ENCODE peak calls at places on chromosomes 3 and 15, in seven cellular contexts. One of them, this sample, is unnamed.
A peak's percentile ranks its signal among the peaks of the same experiment; 100 is the strongest.

GRCh38 chr3:117898722-117899121 is 1135.9 kb downstream of the IGSF11 start:
- DNase-seq in cardiac muscle cell: peak; percentile 13
- DNase-seq in WERI-Rb-1: no peak
- DNase-seq in tibial artery: no peak
- DNase-seq in tibial nerve: no peak
- DNase-seq in sigmoid colon: no peak
- DNase-seq in heart right ventricle: no peak
- DNase-seq in this sample: no peak

GRCh38 chr3:196127308-196128040 is 45.6 kb upstream of the TFRC start:
- DNase-seq in WERI-Rb-1: no peak
- DNase-seq in tibial artery: no peak
- DNase-seq in cardiac muscle cell: peak; percentile 9
- DNase-seq in heart right ventricle: no peak
- DNase-seq in sigmoid colon: no peak
- DNase-seq in tibial nerve: no peak
- DNase-seq in this sample: no peak

GRCh38 chr15:57079907-57080750 is 161.7 kb downstream of the TCF12 start:
- DNase-seq in tibial artery: no peak
- DNase-seq in cardiac muscle cell: no peak
- DNase-seq in sigmoid colon: no peak
- DNase-seq in heart right ventricle: no peak
- DNase-seq in tibial nerve: no peak
- DNase-seq in WERI-Rb-1: peak; percentile 25
- DNase-seq in this sample: no peak

GRCh38 chr3:194273396-194274310 is 77.5 kb downstream of the CPN2 start:
- DNase-seq in heart right ventricle: no peak
- DNase-seq in WERI-Rb-1: no peak
- DNase-seq in tibial artery: peak; percentile 62
- DNase-seq in sigmoid colon: peak; percentile 69
- DNase-seq in tibial nerve: no peak
- DNase-seq in cardiac muscle cell: no peak
- DNase-seq in this sample: peak; percentile 37

GRCh38 chr3:70249509-70250160 is 62.8 kb downstream of the MDFIC2 start:
- DNase-seq in WERI-Rb-1: no peak
- DNase-seq in tibial nerve: no peak
- DNase-seq in sigmoid colon: no peak
- DNase-seq in heart right ventricle: no peak
- DNase-seq in tibial artery: no peak
- DNase-seq in cardiac muscle cell: peak; percentile 54
- DNase-seq in this sample: no peak

GRCh38 chr15:45157974-45158373 is 28.2 kb downstream of the DUOX1 start:
- DNase-seq in tibial artery: no peak
- DNase-seq in tibial nerve: no peak
- DNase-seq in cardiac muscle cell: peak; percentile 85
- DNase-seq in heart right ventricle: no peak
- DNase-seq in sigmoid colon: no peak
- DNase-seq in WERI-Rb-1: no peak
- DNase-seq in this sample: peak; percentile 91

GRCh38 chr15:67178569-67179210 is 75.8 kb downstream of the AAGAB start:
- DNase-seq in heart right ventricle: no peak
- DNase-seq in cardiac muscle cell: peak; percentile 98
- DNase-seq in sigmoid colon: no peak
- DNase-seq in tibial artery: peak; percentile 19
- DNase-seq in tibial nerve: no peak
- DNase-seq in WERI-Rb-1: no peak
- DNase-seq in this sample: peak; percentile 81

GRCh38 chr3:94098487-94098886 is 35.6 kb downstream of the NSUN3 start:
- DNase-seq in WERI-Rb-1: no peak
- DNase-seq in heart right ventricle: no peak
- DNase-seq in cardiac muscle cell: peak; percentile 84
- DNase-seq in tibial artery: no peak
- DNase-seq in tibial nerve: no peak
- DNase-seq in sigmoid colon: no peak
- DNase-seq in this sample: no peak

GRCh38 chr3:147701195-147701594 is 292.0 kb downstream of the ZIC1 start:
- DNase-seq in heart right ventricle: peak; percentile 5
- DNase-seq in tibial nerve: no peak
- DNase-seq in tibial artery: no peak
- DNase-seq in WERI-Rb-1: no peak
- DNase-seq in cardiac muscle cell: no peak
- DNase-seq in sigmoid colon: no peak
- DNase-seq in this sample: no peak

GRCh38 chr3:105775368-105775767 is 93.4 kb downstream of the CBLB start:
- DNase-seq in cardiac muscle cell: no peak
- DNase-seq in sigmoid colon: no peak
- DNase-seq in WERI-Rb-1: no peak
- DNase-seq in tibial artery: no peak
- DNase-seq in heart right ventricle: no peak
- DNase-seq in tibial nerve: no peak
- DNase-seq in this sample: no peak

GRCh38 chr3:87173776-87174175 is 53.3 kb upstream of the CHMP2B start:
- DNase-seq in cardiac muscle cell: no peak
- DNase-seq in sigmoid colon: no peak
- DNase-seq in WERI-Rb-1: no peak
- DNase-seq in heart right ventricle: no peak
- DNase-seq in tibial nerve: no peak
- DNase-seq in tibial artery: no peak
- DNase-seq in this sample: no peak

GRCh38 chr15:59303641-59304433 is 68.8 kb downstream of the MYO1E start:
- DNase-seq in heart right ventricle: no peak
- DNase-seq in tibial artery: peak; percentile 2
- DNase-seq in cardiac muscle cell: peak; percentile 38
- DNase-seq in sigmoid colon: no peak
- DNase-seq in WERI-Rb-1: no peak
- DNase-seq in tibial nerve: no peak
- DNase-seq in this sample: peak; percentile 64

GRCh38 chr3:12268050-12268449 is 20.8 kb upstream of the PPARG start:
- DNase-seq in WERI-Rb-1: no peak
- DNase-seq in heart right ventricle: no peak
- DNase-seq in tibial nerve: no peak
- DNase-seq in sigmoid colon: no peak
- DNase-seq in tibial artery: no peak
- DNase-seq in cardiac muscle cell: no peak
- DNase-seq in this sample: no peak

GRCh38 chr3:42101481-42101880 is 10.3 kb downstream of the TRAK1 start:
- DNase-seq in cardiac muscle cell: peak; percentile 31
- DNase-seq in sigmoid colon: no peak
- DNase-seq in tibial artery: no peak
- DNase-seq in heart right ventricle: no peak
- DNase-seq in WERI-Rb-1: no peak
- DNase-seq in tibial nerve: no peak
- DNase-seq in this sample: no peak

GRCh38 chr15:85002517-85002916 is 20.9 kb downstream of the PDE8A start:
- DNase-seq in tibial artery: no peak
- DNase-seq in cardiac muscle cell: peak; percentile 33
- DNase-seq in WERI-Rb-1: no peak
- DNase-seq in heart right ventricle: no peak
- DNase-seq in tibial nerve: no peak
- DNase-seq in sigmoid colon: no peak
- DNase-seq in this sample: no peak

DNA sequence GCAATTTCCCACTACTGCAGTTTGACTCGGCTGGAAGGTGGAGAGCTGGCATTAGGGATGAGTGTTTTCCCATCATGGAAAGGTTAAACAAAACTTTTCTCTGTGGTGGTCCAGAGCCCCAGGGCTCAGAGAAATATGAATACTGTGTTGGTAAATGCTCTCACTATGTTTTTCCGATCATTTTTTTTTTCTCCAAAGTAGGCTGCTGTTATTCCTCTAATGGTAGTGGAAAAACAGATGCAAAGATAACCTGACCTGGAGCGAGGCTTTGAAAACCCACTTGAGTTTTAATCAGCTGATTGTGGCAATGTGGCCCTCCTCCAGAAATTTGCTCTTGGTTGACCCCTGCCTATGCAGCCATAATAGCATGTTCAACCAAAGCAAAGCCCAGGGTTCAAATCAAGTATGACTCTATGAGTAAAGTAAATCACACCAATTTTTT is 320.8 kb upstream of the CTNNB1 start:
- DNase-seq in heart right ventricle: no peak
- DNase-seq in WERI-Rb-1: no peak
- DNase-seq in sigmoid colon: no peak
- DNase-seq in tibial artery: no peak
- DNase-seq in cardiac muscle cell: no peak
- DNase-seq in tibial nerve: no peak
- DNase-seq in this sample: no peak
- H3K4me3 ChIP-seq in heart right ventricle: no peak overlapping the region
- H3K4me3 ChIP-seq in WERI-Rb-1: no peak overlapping the region
- H3K4me3 ChIP-seq in sigmoid colon: no peak overlapping the region
- H3K4me3 ChIP-seq in tibial artery: peak overlapping the region; percentile 40
- H3K4me3 ChIP-seq in cardiac muscle cell: no peak overlapping the region
- H3K4me3 ChIP-seq in tibial nerve: no peak overlapping the region
- H3K4me3 ChIP-seq in this sample: no peak overlapping the region

GRCh38 chr3:50095352-50095998 is 6.8 kb downstream of the RBM5 start:
- DNase-seq in tibial nerve: no peak
- DNase-seq in sigmoid colon: no peak
- DNase-seq in heart right ventricle: no peak
- DNase-seq in WERI-Rb-1: no peak
- DNase-seq in tibial artery: no peak
- DNase-seq in cardiac muscle cell: no peak
- DNase-seq in this sample: no peak
- H3K36me3 ChIP-seq in tibial nerve: peaks cover 62% of the 10 kb centered on the region
- H3K36me3 ChIP-seq in sigmoid colon: peaks cover 90% of the 10 kb centered on the region
- H3K36me3 ChIP-seq in heart right ventricle: peaks cover 14% of the 10 kb centered on the region
- H3K36me3 ChIP-seq in WERI-Rb-1: peaks cover 96% of the 10 kb centered on the region
- H3K36me3 ChIP-seq in tibial artery: peaks cover 98% of the 10 kb centered on the region
- H3K36me3 ChIP-seq in cardiac muscle cell: peaks cover 81% of the 10 kb centered on the region
- H3K36me3 ChIP-seq in this sample: peaks cover 100% of the 10 kb centered on the region

GRCh38 chr15:22981336-22981840 is 1.2 kb upstream of the CYFIP1 start:
- DNase-seq in sigmoid colon: peak; percentile 46
- DNase-seq in heart right ventricle: no peak
- DNase-seq in tibial artery: no peak
- DNase-seq in WERI-Rb-1: no peak
- DNase-seq in cardiac muscle cell: no peak
- DNase-seq in tibial nerve: no peak
- DNase-seq in this sample: peak; percentile 25
- H3K4me3 ChIP-seq in sigmoid colon: no peak overlapping the region
- H3K4me3 ChIP-seq in heart right ventricle: no peak overlapping the region
- H3K4me3 ChIP-seq in tibial artery: peak overlapping the region; percentile 82
- H3K4me3 ChIP-seq in WERI-Rb-1: no peak overlapping the region
- H3K4me3 ChIP-seq in cardiac muscle cell: no peak overlapping the region
- H3K4me3 ChIP-seq in tibial nerve: peak overlapping the region; percentile 76
- H3K4me3 ChIP-seq in this sample: peak overlapping the region; percentile 86

GRCh38 chr3:16366581-16366980 is 101.6 kb downstream of the OXNAD1 start:
- DNase-seq in tibial artery: no peak
- DNase-seq in tibial nerve: no peak
- DNase-seq in heart right ventricle: no peak
- DNase-seq in WERI-Rb-1: no peak
- DNase-seq in cardiac muscle cell: no peak
- DNase-seq in sigmoid colon: no peak
- DNase-seq in this sample: no peak
- H3K36me3 ChIP-seq in tibial artery: peaks cover 50% of the 10 kb centered on the region
- H3K36me3 ChIP-seq in tibial nerve: peaks cover 3% of the 10 kb centered on the region
- H3K36me3 ChIP-seq in heart right ventricle: no peaks in the 10 kb centered on the region
- H3K36me3 ChIP-seq in WERI-Rb-1: no peaks in the 10 kb centered on the region
- H3K36me3 ChIP-seq in cardiac muscle cell: no peaks in the 10 kb centered on the region
- H3K36me3 ChIP-seq in sigmoid colon: no peaks in the 10 kb centered on the region
- H3K36me3 ChIP-seq in this sample: peaks cover 8% of the 10 kb centered on the region

DNA sequence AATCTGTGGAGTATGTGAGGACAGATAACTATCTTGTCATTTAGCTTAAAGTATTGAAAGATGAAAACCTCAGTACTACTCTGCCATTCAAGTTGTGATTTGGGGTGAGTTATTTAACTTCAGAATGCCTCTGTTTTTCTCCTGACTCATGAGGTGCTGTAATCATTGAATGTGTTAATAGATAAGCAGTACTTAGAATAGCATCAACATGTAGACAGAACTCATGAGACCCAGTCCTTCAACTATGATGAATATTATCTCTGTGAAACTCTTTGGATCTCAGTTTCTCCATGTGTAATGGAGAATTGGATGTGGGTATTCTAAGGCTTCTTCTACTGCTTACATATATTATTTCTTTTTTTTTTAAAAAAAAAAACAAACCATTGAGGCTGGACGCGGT is 431.4 kb downstream of the GRM7 start:
- DNase-seq in tibial artery: no peak
- DNase-seq in sigmoid colon: no peak
- DNase-seq in tibial nerve: no peak
- DNase-seq in heart right ventricle: no peak
- DNase-seq in cardiac muscle cell: peak; percentile 2
- DNase-seq in WERI-Rb-1: no peak
- DNase-seq in this sample: no peak
- H3K4me3 ChIP-seq in tibial artery: no peak overlapping the region
- H3K4me3 ChIP-seq in sigmoid colon: no peak overlapping the region
- H3K4me3 ChIP-seq in tibial nerve: no peak overlapping the region
- H3K4me3 ChIP-seq in heart right ventricle: no peak overlapping the region
- H3K4me3 ChIP-seq in cardiac muscle cell: no peak overlapping the region
- H3K4me3 ChIP-seq in WERI-Rb-1: no peak overlapping the region
- H3K4me3 ChIP-seq in this sample: no peak overlapping the region

GRCh38 chr3:25043181-25043580 is 384.9 kb upstream of the RARB start:
- DNase-seq in heart right ventricle: no peak
- DNase-seq in tibial nerve: no peak
- DNase-seq in WERI-Rb-1: no peak
- DNase-seq in sigmoid colon: no peak
- DNase-seq in cardiac muscle cell: no peak
- DNase-seq in tibial artery: no peak
- DNase-seq in this sample: no peak

GRCh38 chr3:25045291-25045690 is 382.8 kb upstream of the RARB start:
- DNase-seq in heart right ventricle: peak; percentile 29
- DNase-seq in WERI-Rb-1: no peak
- DNase-seq in tibial nerve: no peak
- DNase-seq in tibial artery: no peak
- DNase-seq in sigmoid colon: no peak
- DNase-seq in cardiac muscle cell: peak; percentile 34
- DNase-seq in this sample: no peak

GRCh38 chr3:25044762-25045161 is 383.3 kb upstream of the RARB start:
- DNase-seq in cardiac muscle cell: no peak
- DNase-seq in heart right ventricle: no peak
- DNase-seq in sigmoid colon: no peak
- DNase-seq in tibial nerve: no peak
- DNase-seq in tibial artery: no peak
- DNase-seq in WERI-Rb-1: no peak
- DNase-seq in this sample: no peak

GRCh38 chr3:25043757-25044156 is 384.3 kb upstream of the RARB start:
- DNase-seq in sigmoid colon: no peak
- DNase-seq in heart right ventricle: no peak
- DNase-seq in cardiac muscle cell: no peak
- DNase-seq in tibial nerve: no peak
- DNase-seq in WERI-Rb-1: no peak
- DNase-seq in tibial artery: no peak
- DNase-seq in this sample: no peak

DNA sequence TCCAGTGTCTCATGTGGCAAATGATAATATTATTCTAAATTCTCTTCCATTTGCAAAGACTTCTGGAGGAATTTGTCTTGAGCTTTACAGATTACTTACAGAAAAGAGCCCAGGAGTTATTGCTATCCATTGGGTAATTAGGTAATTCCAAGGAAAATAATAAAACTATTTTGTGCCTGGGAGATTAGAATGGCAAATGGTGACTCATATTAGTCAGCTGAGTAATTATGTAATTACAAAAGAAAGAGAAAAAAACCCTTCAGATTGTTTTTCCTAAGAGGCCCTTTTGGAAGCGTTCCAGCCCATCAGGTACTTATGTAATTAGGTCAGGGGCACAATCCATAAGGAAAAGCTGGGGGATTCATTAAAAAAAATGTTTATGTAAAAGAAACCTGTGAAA is 381.0 kb upstream of the RARB start:
- DNase-seq in sigmoid colon: no peak
- DNase-seq in WERI-Rb-1: no peak
- DNase-seq in cardiac muscle cell: peak; percentile 33
- DNase-seq in heart right ventricle: no peak
- DNase-seq in tibial nerve: no peak
- DNase-seq in tibial artery: no peak
- DNase-seq in this sample: no peak
- H3K36me3 ChIP-seq in sigmoid colon: no peaks in the 10 kb centered on the region
- H3K36me3 ChIP-seq in WERI-Rb-1: no peaks in the 10 kb centered on the region
- H3K36me3 ChIP-seq in cardiac muscle cell: no peaks in the 10 kb centered on the region
- H3K36me3 ChIP-seq in heart right ventricle: no peaks in the 10 kb centered on the region
- H3K36me3 ChIP-seq in tibial nerve: no peaks in the 10 kb centered on the region
- H3K36me3 ChIP-seq in tibial artery: no peaks in the 10 kb centered on the region
- H3K36me3 ChIP-seq in this sample: no peaks in the 10 kb centered on the region

This sample was measured in RWPE2.